ENCODE peak calls at places on chromosomes 12 and 14, in six cellular contexts. H is mesendoderm, S is H9, M is H1, F is IMR-90, C is mesenchymal stem cell. R is an unnamed sample. For H3K79me1, the result is how much of the 10 kb centered on the place peaks cover.

GRCh38 chr14:63297387-63297786 is 21.3 kb downstream of the GPHB5 start:
- DNase-seq in M (no peak), H (peak), F (no peak), C (no peak), S (no peak), R (no peak)

GRCh38 chr12:16323638-16324037 is 23.8 kb upstream of the MGST1 start:
- DNase-seq in S (no peak), F (no peak), C (no peak), H (no peak), M (no peak), R (no peak)

GRCh38 chr12:85831327-85831990 is 4.8 kb downstream of the RASSF9 start:
- DNase-seq in H (no peak), S (no peak), C (no peak), M (no peak), F (no peak), R (no peak)

GRCh38 chr14:52329678-52330376 is 15.7 kb downstream of the PTGER2 start:
- DNase-seq in S (no peak), M (no peak), C (no peak), F (no peak), H (no peak), R (no peak)

GRCh38 chr12:50558970-50559369 is 54.2 kb downstream of the DIP2B start:
- DNase-seq in S (no peak), C (no peak), H (no peak), M (no peak), F (no peak), R (no peak)

GRCh38 chr12:120100630-120101029 is 15.9 kb downstream of the RAB35 start:
- DNase-seq in H (no peak), S (no peak), M (no peak), F (peak), C (no peak), R (no peak)

GRCh38 chr12:90682398-90682797 is 272.6 kb downstream of the CCER1 start:
- DNase-seq in M (no peak), S (no peak), H (no peak), C (no peak), F (peak), R (no peak)

GRCh38 chr12:34244608-34245007 is 222.3 kb downstream of the ALG10 start:
- DNase-seq in S (no peak), C (no peak), M (no peak), H (no peak), F (no peak), R (no peak)

GRCh38 chr14:52876311-52876710 is 74.5 kb downstream of the FERMT2 start:
- DNase-seq in M (no peak), S (no peak), C (peak), H (peak), F (peak), R (no peak)

GRCh38 chr14:72608391-72609204 is 285.3 kb downstream of the DPF3 start:
- DNase-seq in F (peak), H (peak), S (no peak), M (no peak), C (peak), R (no peak)

GRCh38 chr12:94832780-94833760 is 170.4 kb downstream of the NDUFA12 start:
- DNase-seq in F (peak), C (peak), H (peak), S (peak), M (peak), R (peak)

GRCh38 chr14:102252834-102253801 is 51.8 kb downstream of the MOK start:
- DNase-seq in S (no peak), H (no peak), F (no peak), C (peak), M (no peak), R (no peak)

GRCh38 chr12:115979351-115979750 is 298.1 kb downstream of the MED13L start:
- DNase-seq in H (no peak), F (no peak), S (no peak), M (no peak), C (no peak), R (no peak)

GRCh38 chr12:52185400-52185967 is 6.3 kb downstream of the KRT80 start:
- DNase-seq in F (no peak), M (no peak), C (no peak), S (no peak), H (peak), R (no peak)
- H3K79me1 ChIP-seq in F (half or more), M (under half), C (under half), S (under half), H (under half), R (under half)

DNA sequence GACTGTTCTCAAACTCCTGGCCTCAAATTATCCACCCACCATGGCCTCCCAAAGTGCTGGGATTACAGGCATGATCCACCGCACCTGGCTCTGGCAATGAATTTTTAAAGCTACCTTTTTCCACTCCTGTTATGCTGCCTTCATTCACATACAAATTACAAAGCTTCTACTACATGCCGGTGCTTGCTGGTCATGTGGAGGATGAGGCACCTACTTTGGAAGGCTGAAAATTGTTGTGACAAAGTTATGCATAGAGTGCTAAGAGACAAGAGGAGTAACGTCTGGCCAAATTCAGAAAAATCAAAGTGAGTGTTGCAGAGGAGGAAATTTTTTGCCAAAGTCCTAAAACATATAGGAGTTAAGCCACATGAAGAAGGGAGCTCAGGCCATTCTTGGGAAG is 191.7 kb upstream of the PPFIA2 start:
- DNase-seq in S (no peak), F (no peak), C (no peak), H (no peak), M (no peak), R (no peak)
- H3K4ac ChIP-seq in S (no peak), F (no peak), C (no peak), H (no peak), M (no peak), R (no peak)

GRCh38 chr12:114676142-114676741 is 7.7 kb downstream of the TBX3 start:
- DNase-seq in M (no peak), C (no peak), S (peak), F (no peak), H (peak), R (no peak)
- H3K79me1 ChIP-seq in M (under half), C (under half), S (under half), F (under half), H (under half), R (under half)

GRCh38 chr14:92692822-92693226 is 55.6 kb downstream of the LGMN start:
- DNase-seq in H (no peak), M (no peak), S (no peak), C (peak), F (peak), R (no peak)
- H3K4ac ChIP-seq in H (no peak), M (no peak), S (no peak), C (no peak), F (no peak), R (no peak)

GRCh38 chr14:104678346-104678745 is 11.1 kb upstream of the INF2 start:
- DNase-seq in C (peak), F (peak), S (no peak), M (no peak), H (peak), R (no peak)
- H3K79me1 ChIP-seq in C (under half), F (under half), S (under half), M (under half), H (under half), R (under half)

DNA sequence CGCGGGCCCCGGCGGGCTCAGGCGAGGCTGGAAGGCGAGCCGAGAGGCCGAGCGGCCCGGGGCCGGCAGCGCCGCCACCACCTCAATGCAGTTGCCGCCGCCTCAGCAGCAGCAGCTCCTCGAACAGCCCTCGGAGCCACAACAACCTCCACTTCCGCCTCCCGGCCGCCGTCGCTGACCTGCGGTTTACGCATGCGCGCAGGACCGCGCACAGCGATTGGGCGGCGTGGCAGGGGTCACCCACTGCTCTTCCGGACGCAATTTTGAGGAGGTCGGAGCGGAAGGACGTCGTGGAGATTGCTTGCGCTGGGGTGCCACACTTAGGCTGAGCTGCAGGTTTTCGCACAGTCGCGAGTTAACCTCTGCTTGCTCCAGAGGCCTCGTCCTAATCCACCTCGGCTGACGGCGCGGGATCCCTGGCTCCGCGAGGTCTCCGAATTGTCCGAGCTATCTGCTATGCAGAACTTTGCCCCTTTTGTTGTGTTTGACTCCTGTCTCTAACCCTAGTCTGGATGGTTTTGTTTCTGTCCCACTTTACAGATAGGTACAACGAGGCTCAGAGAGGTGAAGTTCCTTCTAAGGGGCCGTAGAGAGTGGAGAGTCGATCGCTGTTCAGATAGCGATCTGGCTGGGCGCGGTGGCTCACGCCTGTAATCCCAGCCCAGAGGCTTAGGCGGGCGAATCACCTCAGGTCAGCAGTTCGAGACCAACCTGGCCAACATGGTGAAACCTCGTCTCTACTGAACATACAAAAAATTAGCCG is at the start of the genes ACAD10 and BRAP:
- DNase-seq in S (peak), F (peak), C (peak), M (peak), H (peak), R (peak)
- H3K4ac ChIP-seq in S (no peak), F (peak), C (peak), M (peak), H (peak), R (no peak)

R was measured in neuronal stem cell.